ENCODE peak calls at places on chromosome 18, in five cellular contexts. B is SHP77, J is KG1, G is A172, Q is activated T-cell treated with anti-CD3 and anti-CD28 coated beads for 24 hours. I is an unnamed sample.
A peak's percentile ranks its signal among the peaks of the same experiment; 100 is the strongest.

GRCh38 chr18:9516437-9517064 is 41.2 kb downstream of the RALBP1 start:
- DNase-seq in B (peak; percentile 14), J (peak; percentile 43), G (peak; percentile 33), Q (no peak), I (no peak)

GRCh38 chr18:63476666-63477065 is at the start of gene SERPINB5:
- DNase-seq in B (peak; percentile 21), J (no peak), G (no peak), Q (no peak), I (no peak)

GRCh38 chr18:57727952-57728807 is 74.9 kb downstream of the ATP8B1 start:
- DNase-seq in B (no peak), J (peak; percentile 42), G (peak; percentile 67), Q (no peak), I (no peak)

GRCh38 chr18:78082776-78083175 is 833.1 kb downstream of the GALR1 start:
- DNase-seq in B (no peak), J (no peak), G (no peak), Q (no peak), I (no peak)

GRCh38 chr18:45402485-45403056 is 212.7 kb upstream of the SLC14A2 start:
- DNase-seq in B (no peak), J (no peak), G (peak; percentile 67), Q (no peak), I (peak; percentile 49)

GRCh38 chr18:59026364-59026763 is 113.3 kb upstream of the SEC11C start:
- DNase-seq in B (no peak), J (no peak), G (no peak), Q (no peak), I (no peak)

GRCh38 chr18:41864216-41864615 is 90.8 kb upstream of the PIK3C3 start:
- DNase-seq in B (no peak), J (no peak), G (no peak), Q (no peak), I (no peak)

GRCh38 chr18:61602836-61603235 is 269.6 kb downstream of the CDH20 start:
- DNase-seq in B (no peak), J (no peak), G (peak; percentile 22), Q (no peak), I (no peak)

GRCh38 chr18:44592639-44593038 is 88.0 kb upstream of the SETBP1 start:
- DNase-seq in B (no peak), J (no peak), G (no peak), Q (no peak), I (peak; percentile 53)

GRCh38 chr18:37282386-37283037 is 283.1 kb downstream of the CELF4 start:
- DNase-seq in B (no peak), J (no peak), G (no peak), Q (no peak), I (no peak)

GRCh38 chr18:72848534-72849237 is 19.1 kb downstream of the NETO1 start:
- DNase-seq in B (no peak), J (no peak), G (peak; percentile 14), Q (no peak), I (no peak)

GRCh38 chr18:46481048-46481846 is 175.8 kb downstream of the LOXHD1 start:
- DNase-seq in B (peak; percentile 41), J (peak; percentile 31), G (peak; percentile 5), Q (peak; percentile 46), I (peak; percentile 17)

GRCh38 chr18:11948852-11949523 is 32.3 kb upstream of the IMPA2 start:
- DNase-seq in B (no peak), J (no peak), G (no peak), Q (no peak), I (no peak)

GRCh38 chr18:2036136-2036535 is 535.2 kb downstream of the METTL4 start:
- DNase-seq in B (no peak), J (no peak), G (peak; percentile 8), Q (no peak), I (no peak)

GRCh38 chr18:56575819-56576663 is 62.4 kb downstream of the TXNL1 start:
- DNase-seq in B (peak; percentile 49), J (peak; percentile 44), G (peak; percentile 46), Q (no peak), I (peak; percentile 21)